ENCODE peak calls at places on chromosome 16, in eight cellular contexts. H is left lung; J is HCT116; T is lower lobe of right lung; W is stimulated activated naive B cell treated with anti-CD40 and anti-IgM and Interleukin-4, amounts not matched to agents 10 μg/mL and 1 μg/mL and 100 μg/mL, for 72 hours; O is sciatic nerve; K is left colon; D is stimulated activated naive CD8-positive, alpha-beta T cell treated with anti-CD3 and anti-CD28 coated beads, Interleukin-15, amount 100 ng/mL, for 72 hours. Q is an unnamed sample.

GRCh38 chr16:86639354-86639753 is 61.0 kb downstream of the FOXL1 start:
- ATAC-seq in H (no peak), J (no peak), T (no peak), W (no peak), O (peak; percentile 30), K (no peak), D (no peak), Q (no peak)

GRCh38 chr16:66889622-66890021 is 9.3 kb downstream of the PDP2 start:
- ATAC-seq in H (peak; percentile 49), J (no peak), T (peak; percentile 56), W (no peak), O (no peak), K (no peak), D (no peak), Q (no peak)

GRCh38 chr16:8751481-8752311 is 45.7 kb downstream of the TMEM186 start:
- ATAC-seq in H (peak; percentile 41), J (peak; percentile 92), T (no peak), W (no peak), O (no peak), K (no peak), D (no peak), Q (no peak)

GRCh38 chr16:50509521-50510341 is 38.5 kb upstream of the NKD1 start:
- ATAC-seq in H (no peak), J (peak; percentile 68), T (no peak), W (no peak), O (no peak), K (no peak), D (no peak), Q (no peak)

GRCh38 chr16:53898993-53899392 is 195.0 kb downstream of the FTO start:
- ATAC-seq in H (peak; percentile 58), J (no peak), T (peak; percentile 37), W (no peak), O (no peak), K (peak; percentile 41), D (no peak), Q (no peak)

GRCh38 chr16:75219838-75220237 is 1.1 kb downstream of the CTRB1 start:
- ATAC-seq in H (no peak), J (no peak), T (no peak), W (no peak), O (no peak), K (no peak), D (peak; percentile 70), Q (no peak)

GRCh38 chr16:77749415-77749814 is 27.1 kb downstream of the NUDT7 start:
- ATAC-seq in H (no peak), J (no peak), T (no peak), W (no peak), O (no peak), K (no peak), D (no peak), Q (no peak)

GRCh38 chr16:3187798-3188674 is at the start of gene OR1F1:
- ATAC-seq in H (peak; percentile 12), J (peak; percentile 68), T (no peak), W (peak; percentile 50), O (no peak), K (peak; percentile 6), D (peak; percentile 65), Q (no peak)

GRCh38 chr16:84314814-84315213 is 20.1 kb downstream of the WFDC1 start:
- ATAC-seq in H (no peak), J (no peak), T (no peak), W (no peak), O (no peak), K (no peak), D (no peak), Q (no peak)

GRCh38 chr16:4636196-4636595 is 11.6 kb downstream of the MGRN1 start:
- ATAC-seq in H (no peak), J (no peak), T (no peak), W (no peak), O (no peak), K (no peak), D (no peak), Q (no peak)

GRCh38 chr16:2663553-2664521 is 18.5 kb upstream of the KCTD5 start:
- ATAC-seq in H (peak; percentile 50), J (no peak), T (peak; percentile 71), W (peak; percentile 46), O (peak; percentile 61), K (peak; percentile 72), D (peak; percentile 96), Q (no peak)

Q was measured in stimulated activated memory B cell treated with anti-CD40 and anti-IgM and Interleukin-4, amounts not matched to agents 10 μg/mL and 1 μg/mL and 100 μg/mL, for 72 hours.